ENCODE peak calls at places on chromosomes 13 and 19, in eight cellular contexts. F is psoas muscle; K is mucosa of descending colon; H is CD4-positive, alpha-beta memory T cell; J is left lung; P is heart right ventricle; C is hepatocyte; R is lower lobe of right lung. S is an unnamed sample.

GRCh38 chr13:24267283-24267682 is 42.1 kb upstream of the C1QTNF9 start:
- DNase-seq in J (no peak), K (no peak), P (peak; percentile 27), R (no peak), H (peak; percentile 70), C (no peak), F (no peak), S (no peak)

GRCh38 chr13:39016789-39017188 is 21.1 kb downstream of the PROSER1 start:
- DNase-seq in R (no peak), F (no peak), C (peak; percentile 51), J (no peak), P (no peak), H (no peak), K (peak; percentile 41), S (no peak)

GRCh38 chr19:48962029-48962848 is 2.9 kb upstream of the FTL start:
- DNase-seq in R (peak; percentile 90), K (peak; percentile 86), F (peak; percentile 52), H (no peak), C (peak; percentile 88), J (peak; percentile 93), P (peak; percentile 59), S (no peak)

GRCh38 chr19:52453324-52454094 is at the start of gene ZNF578:
- DNase-seq in J (peak; percentile 76), R (peak; percentile 77), F (peak; percentile 80), P (peak; percentile 89), C (no peak), K (peak; percentile 64), H (peak; percentile 71), S (peak; percentile 23)

GRCh38 chr19:58252102-58252685 is 23.5 kb downstream of the ZNF544 start:
- DNase-seq in P (no peak), F (no peak), K (no peak), H (no peak), R (no peak), C (no peak), J (no peak), S (no peak)

GRCh38 chr19:9865732-9866627 is 30.9 kb downstream of the PIN1 start:
- DNase-seq in K (peak; percentile 29), H (peak; percentile 76), R (no peak), J (no peak), P (no peak), F (no peak), C (no peak), S (no peak)

GRCh38 chr13:109276261-109276660 is 510.1 kb downstream of the IRS2 start:
- DNase-seq in P (no peak), C (no peak), K (no peak), J (no peak), F (no peak), H (no peak), R (no peak), S (no peak)

GRCh38 chr19:1156305-1156801 is 17.7 kb downstream of the SBNO2 start:
- DNase-seq in F (no peak), J (no peak), H (no peak), R (peak; percentile 59), K (no peak), C (no peak), P (no peak), S (no peak)

GRCh38 chr19:43905897-43906296 is 29.2 kb downstream of the ZNF45 start:
- DNase-seq in C (no peak), P (no peak), K (no peak), F (no peak), R (no peak), H (no peak), J (no peak), S (no peak)

GRCh38 chr19:43910884-43911283 is 24.2 kb downstream of the ZNF45 start:
- DNase-seq in R (no peak), F (no peak), P (no peak), H (no peak), J (no peak), K (no peak), C (no peak), S (no peak)

GRCh38 chr19:43913383-43913782 is 21.7 kb downstream of the ZNF45 start:
- DNase-seq in P (no peak), H (no peak), J (no peak), K (no peak), C (no peak), R (no peak), F (no peak), S (no peak)

GRCh38 chr19:43906774-43907173 is 28.3 kb downstream of the ZNF45 start:
- DNase-seq in C (no peak), H (no peak), J (no peak), R (no peak), K (no peak), F (no peak), P (no peak), S (no peak)

DNA sequence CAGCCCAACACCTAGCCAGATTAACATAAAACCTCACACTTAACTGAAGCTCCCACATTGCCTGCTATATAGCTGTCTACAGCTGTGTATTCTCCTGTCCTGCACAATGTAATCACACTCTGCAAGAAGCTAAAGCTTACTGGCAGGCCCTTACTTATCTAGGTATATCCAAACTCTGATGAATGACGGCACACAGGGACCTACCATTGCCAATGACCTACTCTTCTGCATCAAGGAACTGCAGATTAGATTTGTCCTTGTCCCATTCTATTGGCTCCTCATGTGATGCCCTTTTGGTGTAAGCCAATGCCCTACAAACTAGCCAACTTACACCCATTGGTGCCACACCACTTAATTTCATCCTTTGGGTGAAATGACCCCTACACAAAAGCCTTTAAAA is 26.4 kb downstream of the ZNF45 start:
- DNase-seq in H (no peak), K (no peak), R (no peak), C (no peak), P (no peak), J (no peak), F (no peak), S (no peak)
- H3K9me3 ChIP-seq in H (peaks cover 4% of the 10 kb centered on the region), K (peaks cover 91% of the 10 kb centered on the region), R (peaks cover 99% of the 10 kb centered on the region), C (peaks cover 41% of the 10 kb centered on the region), P (peaks cover 100% of the 10 kb centered on the region), J (peaks cover 7% of the 10 kb centered on the region), F (peaks cover 97% of the 10 kb centered on the region), S (peaks cover 23% of the 10 kb centered on the region)

DNA sequence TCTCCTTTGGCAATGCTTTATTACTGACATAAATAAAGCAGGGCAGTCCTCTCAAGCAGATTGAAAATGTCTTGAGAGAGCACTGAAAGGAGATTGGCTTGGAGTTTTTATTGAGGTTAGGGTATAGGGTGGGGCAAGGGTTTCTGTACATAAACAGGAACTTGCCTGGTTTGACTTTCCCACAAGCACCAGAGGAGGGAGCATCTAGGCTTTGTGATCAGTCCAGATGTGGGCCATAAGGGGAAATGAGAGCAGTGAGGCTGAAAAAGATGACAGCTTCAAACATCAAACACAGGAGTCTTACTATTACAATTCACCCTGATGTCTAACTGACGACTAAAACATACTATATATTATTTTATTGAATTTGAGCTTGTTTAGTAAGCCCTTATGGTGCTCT is 260.9 kb downstream of the MTUS2 start:
- DNase-seq in J (no peak), R (no peak), C (no peak), H (peak; percentile 76), P (no peak), F (no peak), K (no peak), S (peak; percentile 30)
- H3K9me3 ChIP-seq in J (no peaks in the 10 kb centered on the region), R (no peaks in the 10 kb centered on the region), C (no peaks in the 10 kb centered on the region), H (no peaks in the 10 kb centered on the region), P (peaks cover 15% of the 10 kb centered on the region), F (no peaks in the 10 kb centered on the region), K (peaks cover 30% of the 10 kb centered on the region), S (peaks cover 4% of the 10 kb centered on the region)

GRCh38 chr13:95955719-95956118 is 97.5 kb downstream of the UGGT2 start:
- DNase-seq in P (no peak), H (no peak), F (no peak), R (no peak), C (no peak), K (no peak), J (no peak), S (no peak)
- H3K9me3 ChIP-seq in P (peaks cover 11% of the 10 kb centered on the region), H (no peaks in the 10 kb centered on the region), F (peaks cover 7% of the 10 kb centered on the region), R (peaks cover 14% of the 10 kb centered on the region), C (peaks cover 3% of the 10 kb centered on the region), K (peaks cover 5% of the 10 kb centered on the region), J (no peaks in the 10 kb centered on the region), S (no peaks in the 10 kb centered on the region)

DNA sequence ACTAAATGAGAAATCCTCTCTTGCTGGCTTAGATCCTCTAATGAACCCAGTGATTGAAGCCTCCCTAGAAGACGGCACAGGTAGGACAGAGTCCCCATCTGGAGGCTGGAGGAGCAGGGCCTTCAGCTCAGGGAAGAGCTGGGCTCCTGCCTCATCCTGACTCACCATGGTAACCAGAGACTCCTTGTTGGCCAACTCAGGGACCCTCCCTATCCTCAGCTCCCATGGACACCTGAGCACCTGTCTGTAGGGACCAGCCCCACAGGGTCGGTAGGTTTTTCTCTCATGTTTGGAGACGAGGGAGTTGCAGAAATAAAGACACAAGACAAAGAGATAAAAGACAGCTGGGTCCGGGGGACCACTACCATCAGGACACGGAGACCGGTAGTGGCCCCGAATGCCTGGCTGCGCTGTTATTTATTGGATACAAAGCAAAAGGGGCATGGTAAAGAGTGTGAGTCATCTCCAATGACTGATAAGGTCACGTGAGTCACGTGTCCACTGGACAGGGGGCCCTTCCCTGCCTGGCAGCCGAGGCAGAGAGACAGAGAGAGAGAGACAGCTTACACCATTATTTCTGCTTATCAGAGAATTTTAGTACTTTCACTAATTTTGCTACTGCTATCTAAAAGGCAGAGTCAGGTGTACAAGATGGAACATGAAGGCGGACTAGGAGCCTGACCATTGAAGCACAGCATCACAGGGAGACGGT is 26.6 kb downstream of the SIGLEC7 start:
- DNase-seq in P (no peak), C (no peak), R (no peak), F (no peak), K (no peak), J (no peak), H (peak; percentile 4), S (no peak)
- H3K9me3 ChIP-seq in P (no peaks in the 10 kb centered on the region), C (no peaks in the 10 kb centered on the region), R (no peaks in the 10 kb centered on the region), F (no peaks in the 10 kb centered on the region), K (no peaks in the 10 kb centered on the region), J (no peaks in the 10 kb centered on the region), H (no peaks in the 10 kb centered on the region), S (no peaks in the 10 kb centered on the region)

GRCh38 chr19:56537442-56537841 is 1.3 kb upstream of the ZFP28 start:
- DNase-seq in H (no peak), F (no peak), C (no peak), R (no peak), J (no peak), P (no peak), K (no peak), S (no peak)
- H3K9me3 ChIP-seq in H (no peaks in the 10 kb centered on the region), F (peaks cover 55% of the 10 kb centered on the region), C (peaks cover 20% of the 10 kb centered on the region), R (peaks cover 82% of the 10 kb centered on the region), J (peaks cover 11% of the 10 kb centered on the region), P (peaks cover 87% of the 10 kb centered on the region), K (peaks cover 84% of the 10 kb centered on the region), S (peaks cover 9% of the 10 kb centered on the region)

DNA sequence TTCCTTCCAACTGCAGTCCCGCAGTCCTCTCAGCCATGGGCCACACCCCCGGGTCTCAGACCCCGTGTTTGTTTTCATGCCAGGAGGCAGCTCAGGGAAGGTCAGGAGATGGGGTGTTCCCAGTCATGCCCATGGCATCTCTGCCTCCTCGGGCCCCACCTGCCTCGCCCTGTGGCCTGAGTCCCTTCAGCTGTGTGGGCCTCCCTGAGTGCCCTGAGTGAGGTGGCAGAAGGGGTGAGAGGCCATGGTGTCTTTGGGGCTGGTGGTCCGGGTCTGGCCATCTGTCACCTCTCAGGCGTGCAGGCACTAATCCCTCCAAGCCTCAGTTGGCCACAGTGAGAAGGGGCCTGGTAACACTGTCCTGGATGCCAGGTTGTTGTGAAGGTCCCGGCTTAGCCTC is 10.9 kb upstream of the KDM4B start:
- DNase-seq in K (no peak), H (no peak), P (no peak), R (no peak), J (no peak), C (no peak), F (no peak), S (no peak)
- H3K9me3 ChIP-seq in K (no peaks in the 10 kb centered on the region), H (no peaks in the 10 kb centered on the region), P (no peaks in the 10 kb centered on the region), R (no peaks in the 10 kb centered on the region), J (no peaks in the 10 kb centered on the region), C (no peaks in the 10 kb centered on the region), F (no peaks in the 10 kb centered on the region), S (no peaks in the 10 kb centered on the region)

GRCh38 chr13:40812102-40812501 is 22.7 kb downstream of the SLC25A15 start:
- DNase-seq in R (no peak), K (no peak), J (no peak), F (no peak), C (no peak), P (no peak), H (no peak), S (no peak)
- H3K9me3 ChIP-seq in R (no peaks in the 10 kb centered on the region), K (no peaks in the 10 kb centered on the region), J (no peaks in the 10 kb centered on the region), F (peaks cover 4% of the 10 kb centered on the region), C (no peaks in the 10 kb centered on the region), P (no peaks in the 10 kb centered on the region), H (no peaks in the 10 kb centered on the region), S (no peaks in the 10 kb centered on the region)

S was measured in T-helper 17 cell.